ENCODE peak calls at places on chromosomes 4 and X, in five cellular contexts. Q is AG09319; S is NCI-H2107; J is T-helper 9 cell; E is activated naive CD8-positive, alpha-beta T cell treated with anti-CD3 and anti-CD28 coated beads for 36 hours. Y is an unnamed sample.
A peak's percentile ranks its signal among the peaks of the same experiment; 100 is the strongest.

GRCh38 chr4:5036239-5036638 is 15.0 kb upstream of the STK32B start:
- DNase-seq in Q (peak; percentile 86), S (no peak), J (no peak), E (no peak), Y (no peak)

GRCh38 chrX:149939271-149940014 is 1.2 kb upstream of the EOLA2 start:
- DNase-seq in Q (peak; percentile 86), S (peak; percentile 92), J (peak; percentile 80), E (peak; percentile 88), Y (peak; percentile 82)

GRCh38 chr4:65383589-65384305 is 286.5 kb downstream of the EPHA5 start:
- DNase-seq in Q (no peak), S (no peak), J (no peak), E (no peak), Y (no peak)

GRCh38 chr4:4871267-4872147 is 12.0 kb downstream of the MSX1 start:
- DNase-seq in Q (no peak), S (no peak), J (no peak), E (no peak), Y (no peak)

GRCh38 chrX:40153335-40154221 is 55.8 kb upstream of the BCOR start:
- DNase-seq in Q (no peak), S (peak; percentile 64), J (peak; percentile 52), E (peak; percentile 78), Y (no peak)

GRCh38 chrX:154047266-154047665 is 27.6 kb upstream of the IRAK1 start:
- DNase-seq in Q (no peak), S (no peak), J (no peak), E (no peak), Y (no peak)

GRCh38 chrX:48891402-48892288 is 5.9 kb downstream of the TIMM17B start:
- DNase-seq in Q (peak; percentile 65), S (peak; percentile 80), J (peak; percentile 65), E (peak; percentile 75), Y (peak; percentile 63)

GRCh38 chr4:114582625-114583024 is 16.0 kb upstream of the UGT8 start:
- DNase-seq in Q (no peak), S (no peak), J (no peak), E (no peak), Y (no peak)

GRCh38 chrX:139094671-139095592 is 383.4 kb upstream of the FGF13 start:
- DNase-seq in Q (no peak), S (no peak), J (no peak), E (no peak), Y (no peak)

GRCh38 chr4:75950416-75950815 is 9.6 kb upstream of the NAAA start:
- DNase-seq in Q (peak; percentile 66), S (no peak), J (no peak), E (no peak), Y (no peak)

GRCh38 chrX:9171841-9172240 is 137.9 kb upstream of the FAM9B start:
- DNase-seq in Q (no peak), S (no peak), J (no peak), E (no peak), Y (peak; percentile 54)

GRCh38 chr4:174550541-174550940 is 28.3 kb upstream of the HPGD start:
- DNase-seq in Q (no peak), S (no peak), J (no peak), E (no peak), Y (no peak)

GRCh38 chrX:46589977-46590723 is 16.6 kb downstream of the CHST7 start:
- DNase-seq in Q (no peak), S (no peak), J (no peak), E (no peak), Y (peak; percentile 71)

GRCh38 chr4:101597204-101597603 is 193.3 kb upstream of the BANK1 start:
- DNase-seq in Q (no peak), S (no peak), J (peak; percentile 16), E (no peak), Y (no peak)

GRCh38 chrX:9805956-9806355 is 19.7 kb downstream of the SHROOM2 start:
- DNase-seq in Q (no peak), S (no peak), J (no peak), E (no peak), Y (no peak)

GRCh38 chr4:103076777-103077347 is 301 bp upstream of the SLC9B2 start:
- DNase-seq in Q (no peak), S (no peak), J (no peak), E (no peak), Y (no peak)

GRCh38 chrX:67725471-67725870 is 181.7 kb downstream of the AR start:
- DNase-seq in Q (no peak), S (no peak), J (no peak), E (no peak), Y (no peak)

GRCh38 chr4:184444953-184445309 is 29.4 kb downstream of the IRF2 start:
- DNase-seq in Q (no peak), S (no peak), J (no peak), E (peak; percentile 51), Y (no peak)

GRCh38 chr4:119286377-119287002 is 35.4 kb downstream of the FABP2 start:
- DNase-seq in Q (peak; percentile 49), S (no peak), J (peak; percentile 8), E (no peak), Y (peak; percentile 46)

GRCh38 chrX:1012678-1013300 is 199.7 kb downstream of the CRLF2 start:
- DNase-seq in Q (no peak), S (no peak), J (no peak), E (no peak), Y (no peak)